ENCODE peak calls at places on chromosomes 1 and 21, in ten cellular contexts. M is AG09319; L is NCI-H774; X is NCI-H1436; H is HEK293T; Y is NCI-H446; Q is NCI-H82; D is globus pallidus; I is activated T-helper 1 cell treated with anti-CD3 and anti-CD28 coated beads, Interleukin-12 subunit alpha, Interleukin-12 subunit beta, Interleukin-2, Interleukin-4 antibody, amounts not matched to agents 30 ng/mL and 10 ng/mL and 1 ng/mL, durations not matched to agents 14 hours and 24 hours and 36 hours; E is DMS53. K is an unnamed sample.

GRCh38 chr21:15895142-15896106 is 165.6 kb downstream of the USP25 start:
- DNase-seq in L (no peak), E (no peak), X (no peak), M (no peak), I (no peak), Q (no peak), D (no peak), Y (no peak), H (no peak), K (no peak)

GRCh38 chr1:220711086-220711809 is 21.1 kb downstream of the C1orf115 start:
- DNase-seq in I (no peak), D (no peak), X (no peak), Y (no peak), E (no peak), Q (no peak), M (no peak), L (no peak), H (no peak), K (no peak)

GRCh38 chr1:180953291-180953747 is 40.6 kb downstream of the KIAA1614 start:
- DNase-seq in Y (no peak), I (no peak), L (no peak), D (no peak), X (no peak), H (no peak), M (no peak), E (peak), Q (no peak), K (peak)

GRCh38 chr1:29343476-29343875 is 107.2 kb downstream of the PTPRU start:
- DNase-seq in M (no peak), L (no peak), H (no peak), Y (no peak), I (no peak), E (no peak), X (no peak), Q (no peak), D (no peak), K (no peak)

GRCh38 chr1:24803220-24803619 is 58.0 kb downstream of the CLIC4 start:
- DNase-seq in M (no peak), L (no peak), Y (no peak), X (no peak), Q (no peak), E (no peak), D (peak), H (no peak), I (no peak), K (no peak)

GRCh38 chr21:36507397-36508018 is 27.6 kb upstream of the CLDN14 start:
- DNase-seq in Y (no peak), E (no peak), H (no peak), I (no peak), D (no peak), M (no peak), X (no peak), Q (no peak), L (no peak), K (no peak)

GRCh38 chr1:80966266-80966665 is 834.5 kb upstream of the ADGRL2 start:
- DNase-seq in Y (no peak), Q (no peak), D (no peak), X (no peak), L (no peak), I (no peak), M (no peak), E (no peak), H (no peak), K (peak)

GRCh38 chr1:29410476-29410875 is 174.2 kb downstream of the PTPRU start:
- DNase-seq in X (peak), L (peak), Q (peak), M (no peak), E (peak), Y (no peak), H (no peak), D (no peak), I (no peak), K (peak)

GRCh38 chr1:91885331-91885715 is 628 bp downstream of the TGFBR3 start:
- DNase-seq in Q (no peak), L (no peak), Y (no peak), H (peak), M (no peak), I (peak), D (no peak), X (no peak), E (peak), K (no peak)

GRCh38 chr1:98919652-98920051 is 85.0 kb downstream of the PLPPR5 start:
- DNase-seq in Q (no peak), Y (no peak), M (no peak), X (no peak), I (no peak), H (no peak), L (no peak), E (no peak), D (no peak), K (no peak)

GRCh38 chr1:44862829-44863406 is 19.9 kb upstream of the PTCH2 start:
- DNase-seq in Q (peak), D (no peak), H (no peak), Y (no peak), X (no peak), E (no peak), L (no peak), I (no peak), M (no peak), K (no peak)

GRCh38 chr1:71787699-71788098 is 494.6 kb downstream of the NEGR1 start:
- DNase-seq in D (no peak), Q (no peak), I (no peak), H (no peak), M (no peak), Y (no peak), L (no peak), X (no peak), E (no peak), K (no peak)

GRCh38 chr1:198667186-198667585 is 28.3 kb downstream of the PTPRC start:
- DNase-seq in X (no peak), M (no peak), Q (no peak), I (no peak), E (no peak), Y (no peak), H (no peak), D (no peak), L (no peak), K (no peak)

K was measured in RWPE1.